ENCODE peak calls at places on chromosomes 2 and 18, in five cellular contexts. F is breast epithelium, C is PC-9, S is HepG2, R is endothelial cell of umbilical vein. T is an unnamed sample.

GRCh38 chr2:109382946-109383345 is 230.8 kb downstream of the SEPTIN10 start:
- DNase-seq in R (peak; percentile 52), S (no peak), C (peak; percentile 68), F (peak; percentile 51), T (no peak)

GRCh38 chr2:170965446-170966225 is 36.6 kb downstream of the GORASP2 start:
- DNase-seq in R (no peak), F (no peak), S (no peak), C (no peak), T (no peak)

GRCh38 chr2:14944562-14945346 is 312.2 kb downstream of the LRATD1 start:
- DNase-seq in S (peak; percentile 58), F (no peak), R (no peak), C (no peak), T (peak; percentile 21)

GRCh38 chr2:30677861-30678385 is 129.3 kb downstream of the CAPN13 start:
- DNase-seq in R (no peak), S (no peak), C (no peak), F (no peak), T (no peak)

GRCh38 chr2:134819334-134819733 is 19.1 kb upstream of the ACMSD start:
- DNase-seq in S (no peak), R (peak; percentile 67), F (no peak), C (no peak), T (no peak)

GRCh38 chr2:240250150-240250984 is 109.9 kb upstream of the OTOS start:
- DNase-seq in S (no peak), F (no peak), R (no peak), C (no peak), T (no peak)

GRCh38 chr2:197803033-197803444 is 1.4 kb upstream of the PLCL1 start:
- DNase-seq in F (no peak), R (peak; percentile 76), C (no peak), S (peak; percentile 51), T (peak; percentile 43)

GRCh38 chr2:241030883-241031282 is 32.5 kb downstream of the SNED1 start:
- DNase-seq in C (no peak), F (no peak), R (no peak), S (no peak), T (no peak)

GRCh38 chr18:66722671-66723070 is 118.8 kb upstream of the CDH19 start:
- DNase-seq in C (no peak), R (no peak), S (no peak), F (no peak), T (no peak)

GRCh38 chr18:77249583-77250500 is at the start of gene GALR1:
- DNase-seq in C (no peak), F (no peak), S (no peak), R (no peak), T (no peak)

GRCh38 chr2:43251171-43251731 is 24.8 kb upstream of the ZFP36L2 start:
- DNase-seq in R (peak; percentile 17), S (peak; percentile 46), C (no peak), F (no peak), T (no peak)

GRCh38 chr18:389658-390357 is 110.7 kb downstream of the COLEC12 start:
- DNase-seq in S (no peak), F (no peak), C (no peak), R (no peak), T (no peak)

GRCh38 chr2:237397072-237397471 is 16.9 kb downstream of the COL6A3 start:
- DNase-seq in R (no peak), F (no peak), C (no peak), S (no peak), T (no peak)

GRCh38 chr2:40072442-40073232 is 293.6 kb upstream of the THUMPD2 start:
- DNase-seq in S (no peak), R (no peak), C (no peak), F (no peak), T (no peak)

GRCh38 chr2:10441966-10442365 is 6.2 kb downstream of the ODC1 start:
- DNase-seq in S (no peak), F (no peak), R (no peak), C (no peak), T (no peak)

GRCh38 chr18:48135436-48135966 is 205.0 kb upstream of the SMAD2 start:
- DNase-seq in S (no peak), R (no peak), C (no peak), F (no peak), T (no peak)

GRCh38 chr2:65374999-65375398 is 57.4 kb downstream of the SPRED2 start:
- DNase-seq in F (no peak), C (no peak), R (no peak), S (no peak), T (no peak)
- H3K4me1 ChIP-seq in F (no peaks in the 10 kb centered on the region), C (peaks cover 73% of the 10 kb centered on the region), R (peaks cover 11% of the 10 kb centered on the region), S (peaks cover 95% of the 10 kb centered on the region), T (peaks cover 18% of the 10 kb centered on the region)

GRCh38 chr2:71789556-71790219 is 336.3 kb downstream of the DYSF start:
- DNase-seq in R (no peak), C (no peak), F (no peak), S (no peak), T (no peak)
- H3K27ac ChIP-seq in R (no peak overlapping the region), C (no peak overlapping the region), F (no peak overlapping the region), S (no peak overlapping the region), T (no peak overlapping the region)

DNA sequence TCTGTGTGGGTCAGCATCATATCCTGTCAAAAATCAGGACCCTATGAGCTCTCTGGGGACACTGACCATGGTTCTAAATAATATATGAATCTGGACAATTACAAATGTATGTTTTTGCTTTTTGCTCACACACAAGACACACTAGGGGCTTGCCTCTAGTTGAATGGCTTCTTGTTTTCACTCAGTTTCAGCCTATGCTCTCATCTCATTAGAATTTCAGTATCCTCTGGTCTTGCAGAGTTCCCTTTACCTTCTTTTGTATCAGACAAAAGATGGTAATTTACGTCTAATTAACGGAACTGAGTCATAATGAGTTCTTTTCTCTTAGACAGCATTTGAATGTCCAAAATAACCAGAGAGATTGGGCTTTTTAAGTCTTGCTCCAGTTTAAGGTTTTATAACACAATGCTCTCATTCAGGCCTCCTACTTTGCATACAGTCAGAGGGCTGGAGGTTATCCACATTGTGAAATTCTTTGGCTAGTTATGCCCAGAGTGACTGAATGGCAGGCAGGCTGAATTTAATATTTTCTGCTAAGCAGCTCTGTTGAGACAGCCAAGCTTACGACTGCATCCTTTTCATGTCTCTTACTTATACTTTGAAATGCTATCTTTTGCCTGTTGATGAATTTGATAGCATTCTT is 90.3 kb downstream of the CDH2 start:
- DNase-seq in R (no peak), F (no peak), C (no peak), S (peak; percentile 72), T (no peak)
- H3K4me3 ChIP-seq in R (no peak overlapping the region), F (no peak overlapping the region), C (no peak overlapping the region), S (no peak overlapping the region), T (no peak overlapping the region)

GRCh38 chr2:165440367-165440766 is 29.1 kb upstream of the CSRNP3 start:
- DNase-seq in R (peak; percentile 36), C (no peak), S (no peak), F (no peak), T (no peak)
- H3K4me1 ChIP-seq in R (no peaks in the 10 kb centered on the region), C (no peaks in the 10 kb centered on the region), S (no peaks in the 10 kb centered on the region), F (no peaks in the 10 kb centered on the region), T (no peaks in the 10 kb centered on the region)

GRCh38 chr18:7325126-7325430 is 94.2 kb downstream of the LRRC30 start:
- DNase-seq in R (peak; percentile 40), C (peak; percentile 20), F (no peak), S (no peak), T (no peak)
- H3K27ac ChIP-seq in R (peak overlapping the region; percentile 54), C (no peak overlapping the region), F (no peak overlapping the region), S (no peak overlapping the region), T (no peak overlapping the region)

GRCh38 chr2:201406077-201406662 is 45.1 kb downstream of the TRAK2 start:
- DNase-seq in S (peak; percentile 57), F (no peak), R (peak; percentile 63), C (no peak), T (peak; percentile 73)
- H3K4me3 ChIP-seq in S (no peak overlapping the region), F (no peak overlapping the region), R (no peak overlapping the region), C (no peak overlapping the region), T (no peak overlapping the region)

DNA sequence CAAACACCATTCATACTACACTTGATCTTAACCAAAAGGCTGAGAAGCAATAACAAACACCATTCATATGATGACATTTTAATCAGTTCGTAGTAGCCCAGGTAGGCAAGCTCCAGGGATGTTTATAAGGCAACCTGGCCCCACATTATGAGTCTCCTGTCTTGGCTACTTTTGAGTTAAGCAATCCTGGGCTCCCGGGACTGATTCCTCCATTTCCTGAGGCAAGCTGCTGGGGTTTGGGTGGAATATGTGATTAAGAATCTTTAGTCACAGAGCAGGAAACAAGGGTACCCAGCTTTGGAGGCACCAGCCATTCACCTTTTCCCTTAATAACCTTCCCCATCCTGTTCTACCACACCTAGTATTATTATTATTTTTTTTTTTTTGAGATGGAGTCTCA is 24.5 kb upstream of the SPRED2 start:
- DNase-seq in S (no peak), R (no peak), F (no peak), C (no peak), T (no peak)
- H3K4me1 ChIP-seq in S (peaks cover 6% of the 10 kb centered on the region), R (no peaks in the 10 kb centered on the region), F (no peaks in the 10 kb centered on the region), C (peaks cover 61% of the 10 kb centered on the region), T (no peaks in the 10 kb centered on the region)